ENCODE peak calls at places on chromosome 4, in seven cellular contexts. One of them, this sample, is unnamed.

GRCh38 chr4:22473268-22473667 is 42.6 kb downstream of the ADGRA3 start:
- DNase-seq in upper lobe of left lung: no peak
- DNase-seq in H1: no peak
- DNase-seq in SK-N-SH: no peak
- DNase-seq in GM23338: no peak
- DNase-seq in suprapubic skin: no peak
- DNase-seq in endothelial cell of umbilical vein: peak; percentile 56
- DNase-seq in this sample: no peak

GRCh38 chr4:12852338-12853307 is 631.5 kb downstream of the RAB28 start:
- DNase-seq in upper lobe of left lung: no peak
- DNase-seq in H1: no peak
- DNase-seq in SK-N-SH: peak; percentile 32
- DNase-seq in GM23338: peak; percentile 94
- DNase-seq in suprapubic skin: no peak
- DNase-seq in endothelial cell of umbilical vein: peak; percentile 49
- DNase-seq in this sample: no peak

GRCh38 chr4:140213736-140214135 is 59.8 kb upstream of the MAML3 start:
- DNase-seq in upper lobe of left lung: no peak
- DNase-seq in H1: no peak
- DNase-seq in SK-N-SH: no peak
- DNase-seq in GM23338: no peak
- DNase-seq in suprapubic skin: no peak
- DNase-seq in endothelial cell of umbilical vein: no peak
- DNase-seq in this sample: no peak

GRCh38 chr4:5280845-5281244 is 229.6 kb downstream of the STK32B start:
- DNase-seq in upper lobe of left lung: no peak
- DNase-seq in H1: no peak
- DNase-seq in SK-N-SH: no peak
- DNase-seq in GM23338: no peak
- DNase-seq in suprapubic skin: no peak
- DNase-seq in endothelial cell of umbilical vein: no peak
- DNase-seq in this sample: no peak

GRCh38 chr4:148415500-148415899 is 26.7 kb downstream of the NR3C2 start:
- DNase-seq in upper lobe of left lung: no peak
- DNase-seq in H1: no peak
- DNase-seq in SK-N-SH: peak; percentile 20
- DNase-seq in GM23338: no peak
- DNase-seq in suprapubic skin: no peak
- DNase-seq in endothelial cell of umbilical vein: peak; percentile 57
- DNase-seq in this sample: no peak

GRCh38 chr4:186912606-186913005 is 188.9 kb upstream of the FAT1 start:
- DNase-seq in upper lobe of left lung: no peak
- DNase-seq in H1: no peak
- DNase-seq in SK-N-SH: no peak
- DNase-seq in GM23338: no peak
- DNase-seq in suprapubic skin: no peak
- DNase-seq in endothelial cell of umbilical vein: no peak
- DNase-seq in this sample: no peak

GRCh38 chr4:23706972-23707676 is 182.7 kb downstream of the PPARGC1A start:
- DNase-seq in upper lobe of left lung: no peak
- DNase-seq in H1: no peak
- DNase-seq in SK-N-SH: no peak
- DNase-seq in GM23338: no peak
- DNase-seq in suprapubic skin: no peak
- DNase-seq in endothelial cell of umbilical vein: no peak
- DNase-seq in this sample: no peak

GRCh38 chr4:94472056-94472826 is 20.5 kb downstream of the PDLIM5 start:
- DNase-seq in upper lobe of left lung: no peak
- DNase-seq in H1: no peak
- DNase-seq in SK-N-SH: no peak
- DNase-seq in GM23338: no peak
- DNase-seq in suprapubic skin: no peak
- DNase-seq in endothelial cell of umbilical vein: peak; percentile 85
- DNase-seq in this sample: no peak

GRCh38 chr4:105232374-105232773 is 85.7 kb downstream of the TET2 start:
- DNase-seq in upper lobe of left lung: no peak
- DNase-seq in H1: no peak
- DNase-seq in SK-N-SH: no peak
- DNase-seq in GM23338: no peak
- DNase-seq in suprapubic skin: no peak
- DNase-seq in endothelial cell of umbilical vein: no peak
- DNase-seq in this sample: no peak

GRCh38 chr4:110275871-110276270 is 77.5 kb upstream of the ELOVL6 start:
- DNase-seq in upper lobe of left lung: no peak
- DNase-seq in H1: no peak
- DNase-seq in SK-N-SH: no peak
- DNase-seq in GM23338: no peak
- DNase-seq in suprapubic skin: no peak
- DNase-seq in endothelial cell of umbilical vein: no peak
- DNase-seq in this sample: no peak

GRCh38 chr4:26583538-26583864 is 383 bp upstream of the TBC1D19 start:
- DNase-seq in upper lobe of left lung: no peak
- DNase-seq in H1: no peak
- DNase-seq in SK-N-SH: no peak
- DNase-seq in GM23338: no peak
- DNase-seq in suprapubic skin: no peak
- DNase-seq in endothelial cell of umbilical vein: no peak
- DNase-seq in this sample: peak; percentile 3

GRCh38 chr4:169208516-169208915 is 62.2 kb downstream of the SH3RF1 start:
- DNase-seq in upper lobe of left lung: no peak
- DNase-seq in H1: no peak
- DNase-seq in SK-N-SH: no peak
- DNase-seq in GM23338: no peak
- DNase-seq in suprapubic skin: no peak
- DNase-seq in endothelial cell of umbilical vein: no peak
- DNase-seq in this sample: no peak

GRCh38 chr4:45350438-45350837 is 624.1 kb upstream of the GNPDA2 start:
- DNase-seq in upper lobe of left lung: no peak
- DNase-seq in H1: no peak
- DNase-seq in SK-N-SH: no peak
- DNase-seq in GM23338: peak; percentile 31
- DNase-seq in suprapubic skin: no peak
- DNase-seq in endothelial cell of umbilical vein: no peak
- DNase-seq in this sample: no peak

GRCh38 chr4:95124906-95125504 is 367.2 kb downstream of the BMPR1B start:
- DNase-seq in upper lobe of left lung: peak; percentile 25
- DNase-seq in H1: no peak
- DNase-seq in SK-N-SH: peak; percentile 36
- DNase-seq in GM23338: peak; percentile 86
- DNase-seq in suprapubic skin: no peak
- DNase-seq in endothelial cell of umbilical vein: peak; percentile 68
- DNase-seq in this sample: no peak

GRCh38 chr4:76850010-76850441 is 47.9 kb downstream of the SOWAHB start:
- DNase-seq in upper lobe of left lung: no peak
- DNase-seq in H1: no peak
- DNase-seq in SK-N-SH: no peak
- DNase-seq in GM23338: no peak
- DNase-seq in suprapubic skin: no peak
- DNase-seq in endothelial cell of umbilical vein: peak; percentile 76
- DNase-seq in this sample: no peak

GRCh38 chr4:157992038-157992706 is 180.7 kb downstream of the GASK1B start:
- DNase-seq in upper lobe of left lung: no peak
- DNase-seq in H1: no peak
- DNase-seq in SK-N-SH: peak; percentile 10
- DNase-seq in GM23338: peak; percentile 84
- DNase-seq in suprapubic skin: no peak
- DNase-seq in endothelial cell of umbilical vein: peak; percentile 92
- DNase-seq in this sample: no peak

GRCh38 chr4:61911313-61911756 is 711.2 kb downstream of the ADGRL3 start:
- DNase-seq in upper lobe of left lung: no peak
- DNase-seq in H1: no peak
- DNase-seq in SK-N-SH: no peak
- DNase-seq in GM23338: peak; percentile 60
- DNase-seq in suprapubic skin: no peak
- DNase-seq in endothelial cell of umbilical vein: no peak
- DNase-seq in this sample: no peak

GRCh38 chr4:84484274-84484673 is 14.8 kb downstream of the NKX6-1 start:
- DNase-seq in upper lobe of left lung: no peak
- DNase-seq in H1: no peak
- DNase-seq in SK-N-SH: no peak
- DNase-seq in GM23338: peak; percentile 70
- DNase-seq in suprapubic skin: no peak
- DNase-seq in endothelial cell of umbilical vein: no peak
- DNase-seq in this sample: no peak

GRCh38 chr4:139735381-139736256 is 70.0 kb downstream of the MGST2 start:
- DNase-seq in upper lobe of left lung: peak; percentile 42
- DNase-seq in H1: peak; percentile 66
- DNase-seq in SK-N-SH: peak; percentile 94
- DNase-seq in GM23338: peak; percentile 66
- DNase-seq in suprapubic skin: peak; percentile 76
- DNase-seq in endothelial cell of umbilical vein: peak; percentile 35
- DNase-seq in this sample: no peak

GRCh38 chr4:2418652-2419571 is at the start of gene CFAP99:
- DNase-seq in upper lobe of left lung: peak; percentile 98
- DNase-seq in H1: peak; percentile 95
- DNase-seq in SK-N-SH: peak; percentile 98
- DNase-seq in GM23338: peak; percentile 97
- DNase-seq in suprapubic skin: peak; percentile 98
- DNase-seq in endothelial cell of umbilical vein: peak; percentile 93
- DNase-seq in this sample: peak; percentile 95
- TF ChIP-seq POLR2AphosphoS5 in upper lobe of left lung: peak; percentile 56
- TF ChIP-seq POLR2AphosphoS5 in H1: no peak
- TF ChIP-seq POLR2AphosphoS5 in SK-N-SH: no peak
- TF ChIP-seq POLR2AphosphoS5 in GM23338: no peak
- TF ChIP-seq POLR2AphosphoS5 in suprapubic skin: peak; percentile 51
- TF ChIP-seq POLR2AphosphoS5 in endothelial cell of umbilical vein: no peak
- TF ChIP-seq POLR2AphosphoS5 in this sample: no peak

GRCh38 chr4:1691737-1692373 is 7.7 kb upstream of the FAM53A start:
- DNase-seq in upper lobe of left lung: no peak
- DNase-seq in H1: no peak
- DNase-seq in SK-N-SH: no peak
- DNase-seq in GM23338: no peak
- DNase-seq in suprapubic skin: no peak
- DNase-seq in endothelial cell of umbilical vein: no peak
- DNase-seq in this sample: no peak

GRCh38 chr4:1690698-1691097 is 6.6 kb upstream of the FAM53A start:
- DNase-seq in upper lobe of left lung: no peak
- DNase-seq in H1: no peak
- DNase-seq in SK-N-SH: no peak
- DNase-seq in GM23338: no peak
- DNase-seq in suprapubic skin: no peak
- DNase-seq in endothelial cell of umbilical vein: no peak
- DNase-seq in this sample: no peak

GRCh38 chr4:1695913-1696312 is 11.8 kb upstream of the FAM53A start:
- DNase-seq in upper lobe of left lung: no peak
- DNase-seq in H1: no peak
- DNase-seq in SK-N-SH: no peak
- DNase-seq in GM23338: no peak
- DNase-seq in suprapubic skin: no peak
- DNase-seq in endothelial cell of umbilical vein: no peak
- DNase-seq in this sample: no peak

GRCh38 chr4:1693131-1693896 is 9.2 kb upstream of the FAM53A start:
- DNase-seq in upper lobe of left lung: peak; percentile 83
- DNase-seq in H1: peak; percentile 75
- DNase-seq in SK-N-SH: peak; percentile 78
- DNase-seq in GM23338: peak; percentile 87
- DNase-seq in suprapubic skin: peak; percentile 82
- DNase-seq in endothelial cell of umbilical vein: peak; percentile 78
- DNase-seq in this sample: peak; percentile 58
- TF ChIP-seq POLR2AphosphoS5 in upper lobe of left lung: no peak
- TF ChIP-seq POLR2AphosphoS5 in H1: no peak
- TF ChIP-seq POLR2AphosphoS5 in SK-N-SH: no peak
- TF ChIP-seq POLR2AphosphoS5 in GM23338: no peak
- TF ChIP-seq POLR2AphosphoS5 in suprapubic skin: no peak
- TF ChIP-seq POLR2AphosphoS5 in endothelial cell of umbilical vein: no peak
- TF ChIP-seq POLR2AphosphoS5 in this sample: peak; percentile 34

GRCh38 chr4:55366621-55367020 is 20.6 kb downstream of the SRD5A3 start:
- DNase-seq in upper lobe of left lung: no peak
- DNase-seq in H1: no peak
- DNase-seq in SK-N-SH: no peak
- DNase-seq in GM23338: no peak
- DNase-seq in suprapubic skin: no peak
- DNase-seq in endothelial cell of umbilical vein: no peak
- DNase-seq in this sample: no peak

GRCh38 chr4:55365347-55365728 is 19.3 kb downstream of the SRD5A3 start:
- DNase-seq in upper lobe of left lung: no peak
- DNase-seq in H1: no peak
- DNase-seq in SK-N-SH: no peak
- DNase-seq in GM23338: no peak
- DNase-seq in suprapubic skin: no peak
- DNase-seq in endothelial cell of umbilical vein: no peak
- DNase-seq in this sample: no peak

GRCh38 chr4:55363618-55364420 is 17.8 kb downstream of the SRD5A3 start:
- DNase-seq in upper lobe of left lung: no peak
- DNase-seq in H1: no peak
- DNase-seq in SK-N-SH: no peak
- DNase-seq in GM23338: no peak
- DNase-seq in suprapubic skin: no peak
- DNase-seq in endothelial cell of umbilical vein: no peak
- DNase-seq in this sample: no peak

GRCh38 chr4:55367084-55367722 is 21.2 kb downstream of the SRD5A3 start:
- DNase-seq in upper lobe of left lung: no peak
- DNase-seq in H1: no peak
- DNase-seq in SK-N-SH: no peak
- DNase-seq in GM23338: peak; percentile 22
- DNase-seq in suprapubic skin: no peak
- DNase-seq in endothelial cell of umbilical vein: no peak
- DNase-seq in this sample: no peak

GRCh38 chr4:55364691-55365346 is 18.8 kb downstream of the SRD5A3 start:
- DNase-seq in upper lobe of left lung: no peak
- DNase-seq in H1: no peak
- DNase-seq in SK-N-SH: no peak
- DNase-seq in GM23338: peak; percentile 68
- DNase-seq in suprapubic skin: no peak
- DNase-seq in endothelial cell of umbilical vein: peak; percentile 74
- DNase-seq in this sample: no peak
- TF ChIP-seq POLR2AphosphoS5 in upper lobe of left lung: no peak
- TF ChIP-seq POLR2AphosphoS5 in H1: no peak
- TF ChIP-seq POLR2AphosphoS5 in SK-N-SH: no peak
- TF ChIP-seq POLR2AphosphoS5 in GM23338: no peak
- TF ChIP-seq POLR2AphosphoS5 in suprapubic skin: no peak
- TF ChIP-seq POLR2AphosphoS5 in endothelial cell of umbilical vein: no peak
- TF ChIP-seq POLR2AphosphoS5 in this sample: no peak

GRCh38 chr4:41446391-41446790 is 91.6 kb upstream of the LIMCH1 start:
- DNase-seq in upper lobe of left lung: no peak
- DNase-seq in H1: no peak
- DNase-seq in SK-N-SH: no peak
- DNase-seq in GM23338: no peak
- DNase-seq in suprapubic skin: no peak
- DNase-seq in endothelial cell of umbilical vein: no peak
- DNase-seq in this sample: no peak

GRCh38 chr4:41443340-41444079 is 94.4 kb upstream of the LIMCH1 start:
- DNase-seq in upper lobe of left lung: no peak
- DNase-seq in H1: no peak
- DNase-seq in SK-N-SH: no peak
- DNase-seq in GM23338: no peak
- DNase-seq in suprapubic skin: no peak
- DNase-seq in endothelial cell of umbilical vein: peak; percentile 29
- DNase-seq in this sample: no peak

GRCh38 chr4:41438564-41438963 is 99.4 kb upstream of the LIMCH1 start:
- DNase-seq in upper lobe of left lung: no peak
- DNase-seq in H1: no peak
- DNase-seq in SK-N-SH: no peak
- DNase-seq in GM23338: no peak
- DNase-seq in suprapubic skin: peak; percentile 72
- DNase-seq in endothelial cell of umbilical vein: no peak
- DNase-seq in this sample: no peak

GRCh38 chr4:41437264-41437566 is 100.7 kb upstream of the LIMCH1 start:
- DNase-seq in upper lobe of left lung: no peak
- DNase-seq in H1: no peak
- DNase-seq in SK-N-SH: no peak
- DNase-seq in GM23338: no peak
- DNase-seq in suprapubic skin: no peak
- DNase-seq in endothelial cell of umbilical vein: peak; percentile 60
- DNase-seq in this sample: no peak

GRCh38 chr4:41442818-41443217 is 95.1 kb upstream of the LIMCH1 start:
- DNase-seq in upper lobe of left lung: no peak
- DNase-seq in H1: no peak
- DNase-seq in SK-N-SH: no peak
- DNase-seq in GM23338: no peak
- DNase-seq in suprapubic skin: no peak
- DNase-seq in endothelial cell of umbilical vein: peak; percentile 73
- DNase-seq in this sample: no peak
- TF ChIP-seq POLR2AphosphoS5 in upper lobe of left lung: no peak
- TF ChIP-seq POLR2AphosphoS5 in H1: no peak
- TF ChIP-seq POLR2AphosphoS5 in SK-N-SH: no peak
- TF ChIP-seq POLR2AphosphoS5 in GM23338: no peak
- TF ChIP-seq POLR2AphosphoS5 in suprapubic skin: no peak
- TF ChIP-seq POLR2AphosphoS5 in endothelial cell of umbilical vein: no peak
- TF ChIP-seq POLR2AphosphoS5 in this sample: no peak

This sample was measured in GM12892.